ENCODE peak calls at places on chromosomes 5 and 9, in six cellular contexts. One of them, this sample, is unnamed.

GRCh38 chr9:38067892-38068615 is 973 bp downstream of the SHB start:
- DNase-seq in globus pallidus: no peak
- DNase-seq in mucosa of gallbladder: no peak
- DNase-seq in EL: peak; percentile 15
- DNase-seq in stimulated activated CD8-positive, alpha-beta memory T cell treated with anti-CD3 and anti-CD28 coated beads, Interleukin-4, amount 100 ng/mL, for 1 hour: no peak
- DNase-seq in BE2C: peak; percentile 38
- DNase-seq in this sample: no peak

GRCh38 chr9:137482094-137482781 is 23.1 kb upstream of the NSMF start:
- DNase-seq in BE2C: peak; percentile 66
- DNase-seq in EL: peak; percentile 85
- DNase-seq in globus pallidus: peak; percentile 35
- DNase-seq in mucosa of gallbladder: peak; percentile 50
- DNase-seq in stimulated activated CD8-positive, alpha-beta memory T cell treated with anti-CD3 and anti-CD28 coated beads, Interleukin-4, amount 100 ng/mL, for 1 hour: no peak
- DNase-seq in this sample: peak; percentile 62

GRCh38 chr5:3030511-3031165 is 279.2 kb upstream of the IRX2 start:
- DNase-seq in globus pallidus: no peak
- DNase-seq in stimulated activated CD8-positive, alpha-beta memory T cell treated with anti-CD3 and anti-CD28 coated beads, Interleukin-4, amount 100 ng/mL, for 1 hour: no peak
- DNase-seq in EL: no peak
- DNase-seq in BE2C: no peak
- DNase-seq in mucosa of gallbladder: no peak
- DNase-seq in this sample: no peak

GRCh38 chr5:137794863-137795262 is 40.7 kb upstream of the HNRNPA0 start:
- DNase-seq in EL: no peak
- DNase-seq in stimulated activated CD8-positive, alpha-beta memory T cell treated with anti-CD3 and anti-CD28 coated beads, Interleukin-4, amount 100 ng/mL, for 1 hour: no peak
- DNase-seq in BE2C: no peak
- DNase-seq in mucosa of gallbladder: no peak
- DNase-seq in globus pallidus: no peak
- DNase-seq in this sample: no peak

GRCh38 chr9:136773386-136774044 is 9.2 kb upstream of the LCN15 start:
- DNase-seq in mucosa of gallbladder: no peak
- DNase-seq in BE2C: peak; percentile 84
- DNase-seq in EL: peak; percentile 26
- DNase-seq in stimulated activated CD8-positive, alpha-beta memory T cell treated with anti-CD3 and anti-CD28 coated beads, Interleukin-4, amount 100 ng/mL, for 1 hour: no peak
- DNase-seq in globus pallidus: no peak
- DNase-seq in this sample: peak; percentile 17

GRCh38 chr5:170681013-170681433 is 102.5 kb upstream of the GABRP start:
- DNase-seq in EL: peak; percentile 33
- DNase-seq in globus pallidus: no peak
- DNase-seq in mucosa of gallbladder: peak; percentile 22
- DNase-seq in BE2C: peak; percentile 17
- DNase-seq in stimulated activated CD8-positive, alpha-beta memory T cell treated with anti-CD3 and anti-CD28 coated beads, Interleukin-4, amount 100 ng/mL, for 1 hour: no peak
- DNase-seq in this sample: no peak

GRCh38 chr5:90644132-90644531 is 85.5 kb downstream of the ADGRV1 start:
- DNase-seq in globus pallidus: no peak
- DNase-seq in mucosa of gallbladder: no peak
- DNase-seq in EL: no peak
- DNase-seq in BE2C: no peak
- DNase-seq in stimulated activated CD8-positive, alpha-beta memory T cell treated with anti-CD3 and anti-CD28 coated beads, Interleukin-4, amount 100 ng/mL, for 1 hour: no peak
- DNase-seq in this sample: no peak

GRCh38 chr9:16294371-16294770 is 576.1 kb downstream of the BNC2 start:
- DNase-seq in BE2C: no peak
- DNase-seq in globus pallidus: peak; percentile 54
- DNase-seq in stimulated activated CD8-positive, alpha-beta memory T cell treated with anti-CD3 and anti-CD28 coated beads, Interleukin-4, amount 100 ng/mL, for 1 hour: no peak
- DNase-seq in mucosa of gallbladder: no peak
- DNase-seq in EL: no peak
- DNase-seq in this sample: no peak

GRCh38 chr5:87094347-87094746 is 173.3 kb upstream of the RASA1 start:
- DNase-seq in BE2C: no peak
- DNase-seq in mucosa of gallbladder: no peak
- DNase-seq in stimulated activated CD8-positive, alpha-beta memory T cell treated with anti-CD3 and anti-CD28 coated beads, Interleukin-4, amount 100 ng/mL, for 1 hour: no peak
- DNase-seq in globus pallidus: no peak
- DNase-seq in EL: no peak
- DNase-seq in this sample: no peak

GRCh38 chr9:118578467-118578866 is 790.8 kb downstream of the BRINP1 start:
- DNase-seq in stimulated activated CD8-positive, alpha-beta memory T cell treated with anti-CD3 and anti-CD28 coated beads, Interleukin-4, amount 100 ng/mL, for 1 hour: no peak
- DNase-seq in BE2C: no peak
- DNase-seq in globus pallidus: no peak
- DNase-seq in mucosa of gallbladder: no peak
- DNase-seq in EL: peak; percentile 75
- DNase-seq in this sample: no peak

GRCh38 chr5:124453221-124454032 is 293.0 kb downstream of the ZNF608 start:
- DNase-seq in globus pallidus: no peak
- DNase-seq in mucosa of gallbladder: no peak
- DNase-seq in stimulated activated CD8-positive, alpha-beta memory T cell treated with anti-CD3 and anti-CD28 coated beads, Interleukin-4, amount 100 ng/mL, for 1 hour: no peak
- DNase-seq in EL: peak; percentile 72
- DNase-seq in BE2C: no peak
- DNase-seq in this sample: no peak

GRCh38 chr5:124895236-124895635 is 148.8 kb upstream of the ZNF608 start:
- DNase-seq in mucosa of gallbladder: no peak
- DNase-seq in stimulated activated CD8-positive, alpha-beta memory T cell treated with anti-CD3 and anti-CD28 coated beads, Interleukin-4, amount 100 ng/mL, for 1 hour: no peak
- DNase-seq in BE2C: no peak
- DNase-seq in EL: no peak
- DNase-seq in globus pallidus: no peak
- DNase-seq in this sample: no peak

GRCh38 chr5:172299916-172300439 is 16.4 kb upstream of the UBTD2 start:
- DNase-seq in BE2C: no peak
- DNase-seq in globus pallidus: no peak
- DNase-seq in EL: peak; percentile 61
- DNase-seq in mucosa of gallbladder: no peak
- DNase-seq in stimulated activated CD8-positive, alpha-beta memory T cell treated with anti-CD3 and anti-CD28 coated beads, Interleukin-4, amount 100 ng/mL, for 1 hour: no peak
- DNase-seq in this sample: no peak

GRCh38 chr5:140725799-140726471 is 25.7 kb downstream of the ZMAT2 start:
- DNase-seq in BE2C: peak; percentile 87
- DNase-seq in mucosa of gallbladder: peak; percentile 67
- DNase-seq in stimulated activated CD8-positive, alpha-beta memory T cell treated with anti-CD3 and anti-CD28 coated beads, Interleukin-4, amount 100 ng/mL, for 1 hour: peak; percentile 26
- DNase-seq in EL: peak; percentile 98
- DNase-seq in globus pallidus: peak; percentile 14
- DNase-seq in this sample: peak; percentile 22

GRCh38 chr5:1155191-1156032 is 43.5 kb upstream of the SLC12A7 start:
- DNase-seq in BE2C: no peak
- DNase-seq in stimulated activated CD8-positive, alpha-beta memory T cell treated with anti-CD3 and anti-CD28 coated beads, Interleukin-4, amount 100 ng/mL, for 1 hour: no peak
- DNase-seq in globus pallidus: no peak
- DNase-seq in mucosa of gallbladder: no peak
- DNase-seq in EL: no peak
- DNase-seq in this sample: no peak

GRCh38 chr5:65693121-65693520 is 28.8 kb downstream of the SGTB start:
- DNase-seq in globus pallidus: no peak
- DNase-seq in mucosa of gallbladder: no peak
- DNase-seq in EL: no peak
- DNase-seq in BE2C: no peak
- DNase-seq in stimulated activated CD8-positive, alpha-beta memory T cell treated with anti-CD3 and anti-CD28 coated beads, Interleukin-4, amount 100 ng/mL, for 1 hour: no peak
- DNase-seq in this sample: no peak

GRCh38 chr5:16844952-16845351 is 91.1 kb downstream of the MYO10 start:
- DNase-seq in globus pallidus: no peak
- DNase-seq in mucosa of gallbladder: no peak
- DNase-seq in stimulated activated CD8-positive, alpha-beta memory T cell treated with anti-CD3 and anti-CD28 coated beads, Interleukin-4, amount 100 ng/mL, for 1 hour: no peak
- DNase-seq in BE2C: no peak
- DNase-seq in EL: no peak
- DNase-seq in this sample: no peak

GRCh38 chr5:31811210-31811609 is 172.3 kb downstream of the PDZD2 start:
- DNase-seq in EL: peak; percentile 92
- DNase-seq in BE2C: no peak
- DNase-seq in stimulated activated CD8-positive, alpha-beta memory T cell treated with anti-CD3 and anti-CD28 coated beads, Interleukin-4, amount 100 ng/mL, for 1 hour: no peak
- DNase-seq in globus pallidus: no peak
- DNase-seq in mucosa of gallbladder: no peak
- DNase-seq in this sample: no peak

GRCh38 chr9:71691036-71691435 is 77.3 kb downstream of the CEMIP2 start:
- DNase-seq in stimulated activated CD8-positive, alpha-beta memory T cell treated with anti-CD3 and anti-CD28 coated beads, Interleukin-4, amount 100 ng/mL, for 1 hour: no peak
- DNase-seq in EL: no peak
- DNase-seq in globus pallidus: no peak
- DNase-seq in mucosa of gallbladder: no peak
- DNase-seq in BE2C: no peak
- DNase-seq in this sample: no peak

GRCh38 chr9:134595014-134595413 is 46.6 kb upstream of the COL5A1 start:
- DNase-seq in BE2C: no peak
- DNase-seq in globus pallidus: no peak
- DNase-seq in EL: no peak
- DNase-seq in stimulated activated CD8-positive, alpha-beta memory T cell treated with anti-CD3 and anti-CD28 coated beads, Interleukin-4, amount 100 ng/mL, for 1 hour: no peak
- DNase-seq in mucosa of gallbladder: no peak
- DNase-seq in this sample: no peak

GRCh38 chr9:130239741-130240241 is 25.8 kb upstream of the HMCN2 start:
- DNase-seq in EL: peak; percentile 34
- DNase-seq in mucosa of gallbladder: no peak
- DNase-seq in globus pallidus: no peak
- DNase-seq in BE2C: no peak
- DNase-seq in stimulated activated CD8-positive, alpha-beta memory T cell treated with anti-CD3 and anti-CD28 coated beads, Interleukin-4, amount 100 ng/mL, for 1 hour: no peak
- DNase-seq in this sample: no peak

GRCh38 chr9:135284386-135285134 is 195.0 kb upstream of the PPP1R26 start:
- DNase-seq in BE2C: no peak
- DNase-seq in EL: no peak
- DNase-seq in stimulated activated CD8-positive, alpha-beta memory T cell treated with anti-CD3 and anti-CD28 coated beads, Interleukin-4, amount 100 ng/mL, for 1 hour: no peak
- DNase-seq in mucosa of gallbladder: no peak
- DNase-seq in globus pallidus: no peak
- DNase-seq in this sample: no peak

GRCh38 chr5:90020575-90021535 is 388.7 kb downstream of the CETN3 start:
- DNase-seq in BE2C: no peak
- DNase-seq in mucosa of gallbladder: no peak
- DNase-seq in EL: peak; percentile 38
- DNase-seq in globus pallidus: peak; percentile 47
- DNase-seq in stimulated activated CD8-positive, alpha-beta memory T cell treated with anti-CD3 and anti-CD28 coated beads, Interleukin-4, amount 100 ng/mL, for 1 hour: no peak
- DNase-seq in this sample: peak; percentile 32

GRCh38 chr5:93705896-93706295 is 35.5 kb downstream of the POU5F2 start:
- DNase-seq in mucosa of gallbladder: no peak
- DNase-seq in globus pallidus: no peak
- DNase-seq in EL: peak; percentile 43
- DNase-seq in stimulated activated CD8-positive, alpha-beta memory T cell treated with anti-CD3 and anti-CD28 coated beads, Interleukin-4, amount 100 ng/mL, for 1 hour: no peak
- DNase-seq in BE2C: no peak
- DNase-seq in this sample: no peak

GRCh38 chr5:12357596-12357995 is 453.4 kb upstream of the CTNND2 start:
- DNase-seq in mucosa of gallbladder: no peak
- DNase-seq in stimulated activated CD8-positive, alpha-beta memory T cell treated with anti-CD3 and anti-CD28 coated beads, Interleukin-4, amount 100 ng/mL, for 1 hour: no peak
- DNase-seq in EL: no peak
- DNase-seq in globus pallidus: no peak
- DNase-seq in BE2C: no peak
- DNase-seq in this sample: no peak

GRCh38 chr9:124795881-124796415 is 19.0 kb downstream of the OLFML2A start:
- DNase-seq in EL: no peak
- DNase-seq in stimulated activated CD8-positive, alpha-beta memory T cell treated with anti-CD3 and anti-CD28 coated beads, Interleukin-4, amount 100 ng/mL, for 1 hour: no peak
- DNase-seq in globus pallidus: no peak
- DNase-seq in mucosa of gallbladder: no peak
- DNase-seq in BE2C: no peak
- DNase-seq in this sample: no peak

GRCh38 chr9:20606637-20607036 is 15.7 kb downstream of the MLLT3 start:
- DNase-seq in globus pallidus: no peak
- DNase-seq in BE2C: no peak
- DNase-seq in stimulated activated CD8-positive, alpha-beta memory T cell treated with anti-CD3 and anti-CD28 coated beads, Interleukin-4, amount 100 ng/mL, for 1 hour: no peak
- DNase-seq in mucosa of gallbladder: no peak
- DNase-seq in EL: no peak
- DNase-seq in this sample: no peak

GRCh38 chr5:124232517-124232916 is 513.9 kb downstream of the ZNF608 start:
- DNase-seq in mucosa of gallbladder: no peak
- DNase-seq in BE2C: no peak
- DNase-seq in stimulated activated CD8-positive, alpha-beta memory T cell treated with anti-CD3 and anti-CD28 coated beads, Interleukin-4, amount 100 ng/mL, for 1 hour: no peak
- DNase-seq in globus pallidus: no peak
- DNase-seq in EL: no peak
- DNase-seq in this sample: no peak

GRCh38 chr5:31703757-31704156 is 64.8 kb downstream of the PDZD2 start:
- DNase-seq in BE2C: no peak
- DNase-seq in stimulated activated CD8-positive, alpha-beta memory T cell treated with anti-CD3 and anti-CD28 coated beads, Interleukin-4, amount 100 ng/mL, for 1 hour: no peak
- DNase-seq in EL: no peak
- DNase-seq in mucosa of gallbladder: no peak
- DNase-seq in globus pallidus: no peak
- DNase-seq in this sample: no peak

GRCh38 chr9:28620661-28621060 is 1047.4 kb upstream of the C9orf72 start:
- DNase-seq in mucosa of gallbladder: no peak
- DNase-seq in stimulated activated CD8-positive, alpha-beta memory T cell treated with anti-CD3 and anti-CD28 coated beads, Interleukin-4, amount 100 ng/mL, for 1 hour: no peak
- DNase-seq in EL: no peak
- DNase-seq in BE2C: no peak
- DNase-seq in globus pallidus: no peak
- DNase-seq in this sample: no peak

This sample was measured in NCI-H2029.